ENCODE peak calls at places on chromosomes 13 and 19, in five cellular contexts. K is T1000, Z is T-helper 17 cell, U is M059J, O is pancreas. I is an unnamed sample.

GRCh38 chr19:703651-704446 is 4.9 kb upstream of the PALM start:
- DNase-seq in K (peak), Z (peak), O (no peak), U (no peak), I (peak)

GRCh38 chr13:32504876-32505275 is 33.7 kb downstream of the N4BP2L2 start:
- DNase-seq in Z (no peak), O (no peak), K (no peak), U (no peak), I (no peak)

GRCh38 chr13:79079351-79079839 is 326.7 kb downstream of the RBM26 start:
- DNase-seq in K (no peak), Z (no peak), U (no peak), O (no peak), I (no peak)

GRCh38 chr19:2668188-2668763 is 34.2 kb downstream of the GNG7 start:
- DNase-seq in K (no peak), O (no peak), U (no peak), Z (no peak), I (no peak)

GRCh38 chr13:80133631-80134083 is 207.3 kb downstream of the SPRY2 start:
- DNase-seq in O (no peak), K (no peak), U (no peak), Z (no peak), I (no peak)

GRCh38 chr13:46270416-46270815 is 58.7 kb downstream of the LRRC63 start:
- DNase-seq in O (no peak), U (no peak), Z (no peak), K (no peak), I (no peak)

GRCh38 chr13:45441633-45442032 is 23.1 kb upstream of the COG3 start:
- DNase-seq in Z (no peak), O (no peak), U (peak), K (no peak), I (no peak)

GRCh38 chr19:33226550-33227241 is 1.0 kb upstream of the SLC7A10 start:
- DNase-seq in U (peak), O (no peak), K (no peak), Z (no peak), I (no peak)

GRCh38 chr19:11479470-11480080 is 1.3 kb downstream of the ELAVL3 start:
- DNase-seq in O (peak), U (no peak), K (no peak), Z (no peak), I (peak)

GRCh38 chr13:43021926-43022670 is 1.3 kb upstream of the DNAJC15 start:
- DNase-seq in Z (no peak), U (peak), K (no peak), O (no peak), I (no peak)

GRCh38 chr19:30053558-30053957 is 111.5 kb downstream of the URI1 start:
- DNase-seq in O (no peak), Z (no peak), U (no peak), K (no peak), I (no peak)

GRCh38 chr13:23183292-23183691 is 2.5 kb downstream of the SGCG start:
- DNase-seq in Z (no peak), U (no peak), O (no peak), K (no peak), I (no peak)

GRCh38 chr13:87821512-87821911 is 150.3 kb downstream of the SLITRK5 start:
- DNase-seq in K (no peak), O (no peak), U (no peak), Z (no peak), I (no peak)

GRCh38 chr19:17001603-17002183 is 24.9 kb downstream of the CPAMD8 start:
- DNase-seq in Z (peak), K (no peak), U (no peak), O (no peak), I (no peak)

GRCh38 chr13:32902898-32903297 is 113.3 kb upstream of the KL start:
- DNase-seq in U (peak), O (peak), Z (no peak), K (no peak), I (peak)

GRCh38 chr19:41808663-41809566 is 12.5 kb downstream of the CEACAM3 start:
- DNase-seq in Z (no peak), U (no peak), K (no peak), O (no peak), I (no peak)

GRCh38 chr19:51398096-51398704 is 7.8 kb upstream of the C19orf84 start:
- DNase-seq in K (no peak), U (peak), Z (no peak), O (no peak), I (no peak)

GRCh38 chr13:35470671-35471465 is 5.6 kb downstream of the MAB21L1 start:
- DNase-seq in Z (no peak), U (peak), O (no peak), K (no peak), I (peak)

GRCh38 chr13:109605846-109606245 is 180.5 kb downstream of the IRS2 start:
- DNase-seq in U (no peak), O (no peak), Z (no peak), K (no peak), I (no peak)

GRCh38 chr19:3985643-3986259 is 488 bp upstream of the EEF2 start:
- DNase-seq in Z (no peak), K (no peak), U (no peak), O (no peak), I (no peak)

GRCh38 chr13:76822691-76823267 is 63.4 kb downstream of the KCTD12 start:
- DNase-seq in O (no peak), U (peak), Z (no peak), K (no peak), I (no peak)

GRCh38 chr19:48806818-48807589 is 3.8 kb downstream of the BCAT2 start:
- DNase-seq in U (no peak), O (no peak), Z (peak), K (no peak), I (no peak)

GRCh38 chr19:58001895-58002369 is 688 bp downstream of the ZNF606 start:
- DNase-seq in K (peak), Z (no peak), O (no peak), U (peak), I (no peak)

GRCh38 chr13:48749699-48750473 is 96.2 kb downstream of the CYSLTR2 start:
- DNase-seq in Z (no peak), K (peak), O (peak), U (peak), I (peak)